ENCODE peak calls at places on chromosomes 16 and 17, in six cellular contexts. J is SK-N-SH; K is CD4-positive, alpha-beta memory T cell; Y is mesendoderm; Q is neural progenitor cell; V is vagina. U is an unnamed sample. For H3K4me1, the result is how much of the 10 kb centered on the place peaks cover.

GRCh38 chr17:12457493-12457892 is 208.2 kb upstream of the MYOCD start:
- DNase-seq in Y (no peak), J (no peak), Q (no peak), V (no peak), K (no peak), U (no peak)

GRCh38 chr17:49440581-49440980 is 25.9 kb upstream of the PHB1 start:
- DNase-seq in Y (no peak), V (no peak), Q (no peak), K (no peak), J (no peak), U (no peak)

GRCh38 chr16:31501966-31502348 is 6.2 kb downstream of the RUSF1 start:
- DNase-seq in J (no peak), V (no peak), K (no peak), Q (no peak), Y (no peak), U (no peak)

GRCh38 chr16:10736926-10737625 is 6.6 kb upstream of the NUBP1 start:
- DNase-seq in V (peak), J (peak), Q (peak), K (peak), Y (peak), U (peak)

GRCh38 chr17:75684249-75684648 is 17.1 kb downstream of the SAP30BP start:
- DNase-seq in Y (no peak), Q (no peak), V (no peak), J (no peak), K (no peak), U (peak)

GRCh38 chr17:67491009-67491677 is 114.1 kb downstream of the PITPNC1 start:
- DNase-seq in V (peak), Y (no peak), K (no peak), J (peak), Q (peak), U (peak)

GRCh38 chr17:65723356-65723928 is 162.0 kb upstream of the AXIN2 start:
- DNase-seq in V (no peak), Q (no peak), J (no peak), K (no peak), Y (no peak), U (peak)

GRCh38 chr17:12438813-12439586 is 226.7 kb upstream of the MYOCD start:
- DNase-seq in K (no peak), V (no peak), Q (no peak), J (no peak), Y (peak), U (no peak)

GRCh38 chr17:58666858-58667267 is 25.0 kb downstream of the TEX14 start:
- DNase-seq in J (no peak), K (peak), Y (no peak), Q (no peak), V (no peak), U (peak)

GRCh38 chr16:10655415-10655977 is 39.2 kb downstream of the TEKT5 start:
- DNase-seq in V (no peak), J (no peak), K (no peak), Y (no peak), Q (no peak), U (no peak)

GRCh38 chr17:17739388-17740066 is 58.3 kb downstream of the RAI1 start:
- DNase-seq in Y (no peak), K (no peak), Q (peak), V (no peak), J (peak), U (peak)

GRCh38 chr16:66366433-66367299 is at the start of gene CDH5:
- DNase-seq in Q (no peak), Y (no peak), J (peak), K (no peak), V (no peak), U (no peak)

GRCh38 chr17:44969144-44969780 is 1.2 kb upstream of the C1QL1 start:
- DNase-seq in Q (peak), K (peak), J (peak), V (no peak), Y (peak), U (no peak)

GRCh38 chr17:82330322-82331239 is 3.0 kb downstream of the SECTM1 start:
- DNase-seq in Q (no peak), J (peak), Y (no peak), K (no peak), V (no peak), U (peak)

GRCh38 chr17:64092952-64093451 is 36.9 kb downstream of the ERN1 start:
- DNase-seq in J (no peak), Q (no peak), V (no peak), Y (no peak), K (no peak), U (no peak)

GRCh38 chr16:35319536-35320192 is 1860.3 kb downstream of the TP53TG3F start:
- DNase-seq in K (no peak), Y (no peak), V (no peak), J (no peak), Q (no peak), U (no peak)

GRCh38 chr17:73283250-73283649 is 21.6 kb upstream of the CPSF4L start:
- DNase-seq in K (no peak), Q (no peak), J (no peak), Y (no peak), V (no peak), U (no peak)

GRCh38 chr17:50817142-50817751 is 18.1 kb upstream of the WFIKKN2 start:
- DNase-seq in K (peak), J (peak), Y (peak), Q (peak), V (no peak), U (no peak)

GRCh38 chr17:61744804-61745203 is 118.5 kb downstream of the BRIP1 start:
- DNase-seq in J (no peak), Y (no peak), V (no peak), K (no peak), Q (no peak), U (no peak)

DNA sequence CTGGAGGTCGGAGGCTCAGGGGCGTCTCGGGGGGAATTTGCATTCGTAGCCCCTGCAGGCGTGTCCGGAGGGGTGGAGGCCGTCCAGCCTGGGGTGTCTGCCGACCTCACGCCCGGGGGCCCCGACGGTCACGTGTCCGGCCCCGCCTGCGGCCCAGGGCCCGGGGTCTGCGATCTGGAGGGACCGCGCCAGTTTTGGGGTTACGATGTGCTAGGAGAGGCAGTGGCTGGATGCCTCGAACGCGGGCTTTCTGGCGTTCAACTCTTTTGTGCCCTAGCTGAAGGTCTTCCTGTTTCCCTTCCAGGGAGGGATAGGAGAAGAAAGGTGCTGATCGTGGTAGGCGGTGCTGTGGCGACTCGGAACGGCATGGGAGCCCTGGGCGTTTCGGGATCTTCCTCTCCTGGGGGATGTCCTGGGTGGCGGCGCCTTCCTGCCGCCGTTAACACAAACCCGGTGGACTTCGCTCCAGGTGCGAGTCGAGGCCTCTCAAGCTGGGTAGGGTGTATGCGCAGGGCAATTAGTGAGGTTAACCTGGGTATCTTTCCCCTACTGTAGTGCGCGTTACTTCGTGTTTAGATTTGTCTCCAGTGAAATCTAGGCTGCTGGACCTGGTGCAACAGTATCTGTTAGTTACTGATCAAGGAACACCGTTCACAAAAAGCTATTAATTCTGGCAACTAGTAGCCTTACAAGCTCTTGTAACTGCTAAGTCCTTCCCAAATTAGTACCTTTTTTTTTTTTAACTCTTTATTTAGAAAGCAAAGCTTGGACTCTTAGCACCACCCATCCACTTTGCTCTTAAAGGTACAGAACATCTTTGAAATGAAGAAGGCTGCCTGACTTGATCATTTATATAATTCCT is 1.3 kb downstream of the AKAP1 start:
- DNase-seq in Q (peak), J (peak), V (no peak), Y (peak), K (peak), U (no peak)
- H3K4me1 ChIP-seq in Q (under half), J (under half), V (half or more), Y (under half), K (under half), U (under half)

GRCh38 chr16:27314986-27315332 is 1.2 kb downstream of the IL4R start:
- DNase-seq in Y (no peak), K (no peak), J (no peak), Q (no peak), V (no peak), U (no peak)

GRCh38 chr16:27317320-27317719 is 3.5 kb downstream of the IL4R start:
- DNase-seq in K (no peak), J (no peak), Q (no peak), Y (no peak), V (no peak), U (no peak)

GRCh38 chr16:27315333-27316037 is 1.7 kb downstream of the IL4R start:
- DNase-seq in Q (peak), V (no peak), Y (peak), K (peak), J (no peak), U (peak)

GRCh38 chr16:27317738-27318398 is 4.1 kb downstream of the IL4R start:
- DNase-seq in J (no peak), Q (no peak), K (no peak), Y (no peak), V (no peak), U (no peak)

GRCh38 chr16:27316038-27316680 is 2.4 kb downstream of the IL4R start:
- DNase-seq in V (no peak), J (no peak), K (no peak), Y (no peak), Q (no peak), U (no peak)
- H3K4me1 ChIP-seq in V (half or more), J (under half), K (half or more), Y (under half), Q (under half), U (under half)

DNA sequence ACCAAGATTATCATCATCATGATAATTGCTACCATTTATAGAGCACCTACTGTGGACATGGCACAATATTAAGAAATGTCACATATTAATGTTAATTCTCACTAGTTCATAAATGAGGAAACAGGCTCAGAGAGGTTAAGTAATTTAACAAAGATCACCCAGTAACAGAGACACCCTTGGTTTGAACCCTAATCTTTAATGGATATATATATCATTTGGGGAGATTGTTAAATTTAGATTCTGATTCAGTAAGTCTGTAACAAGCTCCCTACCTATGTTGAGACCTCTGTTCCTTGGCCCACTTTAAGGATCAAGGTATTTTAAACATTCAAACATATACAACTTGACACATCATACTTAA is 804 bp upstream of the TMEM100 start:
- DNase-seq in K (no peak), Q (no peak), V (no peak), J (no peak), Y (no peak), U (no peak)
- H3K4me1 ChIP-seq in K (under half), Q (under half), V (under half), J (under half), Y (under half), U (under half)

DNA sequence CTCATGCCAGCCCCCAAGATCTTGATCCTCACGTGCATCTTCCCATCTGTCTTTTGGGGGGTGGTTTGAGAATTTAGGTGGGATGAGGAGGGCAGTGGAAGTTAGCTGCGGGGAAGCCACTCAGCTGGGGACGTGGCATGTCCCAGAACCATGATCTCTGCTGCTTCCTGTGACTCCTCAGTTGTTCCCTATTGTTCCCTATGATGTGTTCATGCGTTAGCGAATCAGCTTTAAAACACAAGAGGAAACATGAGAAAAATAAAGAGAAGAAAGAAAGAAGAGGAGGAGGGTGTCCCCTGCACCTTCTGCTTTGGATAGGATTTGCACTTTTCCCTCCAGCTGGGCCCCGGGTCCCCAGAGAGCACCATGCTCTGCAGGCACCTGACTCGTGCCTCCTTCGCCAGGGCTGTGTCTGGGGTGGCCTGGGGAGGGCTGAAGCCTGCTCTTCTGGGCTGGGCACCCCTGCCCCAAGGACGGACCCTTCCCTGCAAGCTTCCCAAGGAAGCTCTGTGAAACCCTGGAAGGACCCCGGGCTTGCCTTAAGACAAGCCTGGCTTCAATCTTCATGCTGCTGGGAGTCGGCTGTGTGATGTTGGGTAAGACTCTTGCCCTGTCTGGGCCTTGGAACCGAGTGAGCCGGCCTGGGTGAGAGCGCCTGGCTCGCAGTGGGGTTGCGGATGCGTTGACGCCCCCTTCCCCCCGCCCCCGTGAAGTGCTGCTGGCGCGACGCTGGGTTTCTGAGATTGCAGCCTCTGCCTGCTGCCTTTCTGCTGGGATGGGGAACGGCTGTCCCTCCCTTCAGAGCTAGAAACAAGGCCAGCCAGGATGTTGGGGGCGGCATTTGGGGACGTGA is 62.8 kb upstream of the CIBAR2 start:
- DNase-seq in J (no peak), Q (no peak), Y (no peak), V (no peak), K (no peak), U (peak)
- H3K4me1 ChIP-seq in J (half or more), Q (under half), Y (under half), V (under half), K (under half), U (under half)

GRCh38 chr16:84120023-84120422 is 3.3 kb upstream of the MBTPS1 start:
- DNase-seq in V (no peak), Y (no peak), K (no peak), Q (no peak), J (no peak), U (no peak)

GRCh38 chr16:84121007-84121406 is 4.3 kb upstream of the MBTPS1 start:
- DNase-seq in Q (no peak), J (no peak), Y (no peak), V (no peak), K (no peak), U (no peak)

GRCh38 chr16:84117482-84117843 is 721 bp upstream of the MBTPS1 start:
- DNase-seq in K (peak), V (no peak), J (peak), Q (peak), Y (peak), U (peak)

GRCh38 chr16:84116720-84117481 is at the start of gene MBTPS1:
- DNase-seq in K (peak), V (peak), Q (peak), Y (peak), J (peak), U (peak)

DNA sequence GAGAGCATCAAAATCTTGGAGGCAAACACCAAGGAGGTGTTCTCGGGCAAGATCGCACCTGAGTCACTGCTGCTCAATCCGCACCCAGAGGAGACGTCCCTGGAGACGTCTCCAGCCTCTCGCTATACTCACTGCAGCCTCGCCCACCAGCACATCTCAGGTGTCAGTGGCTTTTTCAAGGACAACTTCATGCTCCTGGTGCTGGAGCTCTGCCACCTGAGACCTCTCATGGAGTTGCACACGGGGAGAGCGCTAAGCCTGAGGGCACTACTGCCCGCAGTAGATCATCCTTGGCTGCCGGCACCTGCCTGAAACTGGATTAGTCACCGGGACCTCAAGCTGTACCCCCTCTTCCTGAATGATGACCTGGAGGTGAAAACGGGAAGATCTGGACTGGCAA is 2.6 kb upstream of the MBTPS1 start:
- DNase-seq in K (no peak), Q (no peak), V (no peak), J (no peak), Y (no peak), U (no peak)
- H3K4me1 ChIP-seq in K (under half), Q (under half), V (under half), J (under half), Y (under half), U (under half)

DNA sequence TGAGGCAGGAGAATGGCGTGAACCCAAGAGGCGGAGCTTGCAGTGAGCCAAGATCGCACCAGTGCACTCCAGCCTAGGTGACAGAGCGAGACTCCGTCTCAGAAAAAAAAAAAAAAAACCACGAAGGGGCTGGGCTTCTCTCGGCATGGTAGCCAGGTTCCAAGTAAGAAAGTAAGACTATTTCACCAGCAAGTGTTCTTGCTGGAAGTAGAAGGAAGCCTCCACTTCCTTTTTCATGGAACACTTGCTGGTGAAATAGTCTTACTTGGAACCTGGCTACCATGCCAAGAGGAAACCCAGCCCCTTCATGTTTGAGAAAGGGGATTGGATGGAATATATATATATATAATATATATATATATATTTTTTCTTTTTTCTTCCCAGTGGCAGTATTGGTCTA is 7.1 kb upstream of the N4BP1 start:
- DNase-seq in J (no peak), V (no peak), Y (no peak), K (no peak), Q (no peak), U (no peak)
- H3K4me1 ChIP-seq in J (under half), V (under half), Y (under half), K (under half), Q (under half), U (under half)

U was measured in fibroblast of lung.